ENCODE peak calls at places on chromosomes 5 and 9, in nine cellular contexts. One of them, this sample, is unnamed.

GRCh38 chr5:40834391-40834848 is 602 bp downstream of the RPL37 start:
- DNase-seq in A549: no peak
- DNase-seq in cardiac muscle cell: peak; percentile 45
- DNase-seq in activated effector memory CD4-positive, alpha-beta T cell treated with Interleukin-2 at 50 U/mL for 16 hours: peak; percentile 24
- DNase-seq in mammary epithelial cell: no peak
- DNase-seq in ELR: peak; percentile 33
- DNase-seq in keratinocyte: no peak
- DNase-seq in HuH-7.5: no peak
- DNase-seq in T-helper 1 cell: peak; percentile 22
- DNase-seq in this sample: no peak

GRCh38 chr5:65481171-65481575 is 547 bp downstream of the ADAMTS6 start:
- DNase-seq in A549: no peak
- DNase-seq in cardiac muscle cell: peak; percentile 20
- DNase-seq in ELR: peak; percentile 39
- DNase-seq in T-helper 1 cell: no peak
- DNase-seq in keratinocyte: no peak
- DNase-seq in HuH-7.5: no peak
- DNase-seq in mammary epithelial cell: no peak
- DNase-seq in activated effector memory CD4-positive, alpha-beta T cell treated with Interleukin-2 at 50 U/mL for 16 hours: no peak
- DNase-seq in this sample: no peak

GRCh38 chr9:36341936-36342577 is 58.0 kb downstream of the RNF38 start:
- DNase-seq in keratinocyte: no peak
- DNase-seq in A549: no peak
- DNase-seq in T-helper 1 cell: no peak
- DNase-seq in HuH-7.5: no peak
- DNase-seq in activated effector memory CD4-positive, alpha-beta T cell treated with Interleukin-2 at 50 U/mL for 16 hours: no peak
- DNase-seq in ELR: no peak
- DNase-seq in cardiac muscle cell: no peak
- DNase-seq in mammary epithelial cell: no peak
- DNase-seq in this sample: no peak

GRCh38 chr9:7979591-7979990 is 180.0 kb upstream of the DMAC1 start:
- DNase-seq in T-helper 1 cell: no peak
- DNase-seq in A549: no peak
- DNase-seq in keratinocyte: no peak
- DNase-seq in HuH-7.5: no peak
- DNase-seq in mammary epithelial cell: no peak
- DNase-seq in cardiac muscle cell: no peak
- DNase-seq in activated effector memory CD4-positive, alpha-beta T cell treated with Interleukin-2 at 50 U/mL for 16 hours: no peak
- DNase-seq in ELR: no peak
- DNase-seq in this sample: no peak

GRCh38 chr9:26159575-26160392 is 481.5 kb upstream of the TUSC1 start:
- DNase-seq in HuH-7.5: no peak
- DNase-seq in activated effector memory CD4-positive, alpha-beta T cell treated with Interleukin-2 at 50 U/mL for 16 hours: no peak
- DNase-seq in mammary epithelial cell: no peak
- DNase-seq in cardiac muscle cell: no peak
- DNase-seq in A549: no peak
- DNase-seq in ELR: no peak
- DNase-seq in keratinocyte: no peak
- DNase-seq in T-helper 1 cell: no peak
- DNase-seq in this sample: no peak

GRCh38 chr5:68529581-68529980 is 314.0 kb downstream of the PIK3R1 start:
- DNase-seq in mammary epithelial cell: no peak
- DNase-seq in T-helper 1 cell: no peak
- DNase-seq in cardiac muscle cell: peak; percentile 39
- DNase-seq in HuH-7.5: no peak
- DNase-seq in ELR: peak; percentile 17
- DNase-seq in activated effector memory CD4-positive, alpha-beta T cell treated with Interleukin-2 at 50 U/mL for 16 hours: no peak
- DNase-seq in keratinocyte: no peak
- DNase-seq in A549: no peak
- DNase-seq in this sample: no peak

GRCh38 chr5:139251695-139252288 is 41.7 kb upstream of the MATR3 start:
- DNase-seq in T-helper 1 cell: no peak
- DNase-seq in mammary epithelial cell: no peak
- DNase-seq in cardiac muscle cell: peak; percentile 52
- DNase-seq in ELR: no peak
- DNase-seq in HuH-7.5: no peak
- DNase-seq in keratinocyte: no peak
- DNase-seq in A549: no peak
- DNase-seq in activated effector memory CD4-positive, alpha-beta T cell treated with Interleukin-2 at 50 U/mL for 16 hours: no peak
- DNase-seq in this sample: no peak

GRCh38 chr5:150263801-150264621 is 25.6 kb downstream of the CAMK2A start:
- DNase-seq in ELR: peak; percentile 94
- DNase-seq in keratinocyte: peak; percentile 98
- DNase-seq in cardiac muscle cell: peak; percentile 84
- DNase-seq in T-helper 1 cell: no peak
- DNase-seq in HuH-7.5: no peak
- DNase-seq in A549: peak; percentile 81
- DNase-seq in mammary epithelial cell: peak; percentile 98
- DNase-seq in activated effector memory CD4-positive, alpha-beta T cell treated with Interleukin-2 at 50 U/mL for 16 hours: no peak
- DNase-seq in this sample: no peak

GRCh38 chr9:35533398-35533797 is 43.5 kb downstream of the RUSC2 start:
- DNase-seq in activated effector memory CD4-positive, alpha-beta T cell treated with Interleukin-2 at 50 U/mL for 16 hours: no peak
- DNase-seq in cardiac muscle cell: peak; percentile 44
- DNase-seq in A549: no peak
- DNase-seq in HuH-7.5: no peak
- DNase-seq in keratinocyte: no peak
- DNase-seq in mammary epithelial cell: no peak
- DNase-seq in ELR: no peak
- DNase-seq in T-helper 1 cell: no peak
- DNase-seq in this sample: no peak

GRCh38 chr9:105331160-105331559 is 86.7 kb downstream of the SLC44A1 start:
- DNase-seq in ELR: no peak
- DNase-seq in HuH-7.5: no peak
- DNase-seq in A549: no peak
- DNase-seq in cardiac muscle cell: no peak
- DNase-seq in mammary epithelial cell: no peak
- DNase-seq in T-helper 1 cell: no peak
- DNase-seq in activated effector memory CD4-positive, alpha-beta T cell treated with Interleukin-2 at 50 U/mL for 16 hours: no peak
- DNase-seq in keratinocyte: no peak
- DNase-seq in this sample: no peak

GRCh38 chr5:133026664-133027153 is 360 bp upstream of the ZCCHC10 start:
- DNase-seq in A549: peak; percentile 48
- DNase-seq in mammary epithelial cell: no peak
- DNase-seq in T-helper 1 cell: no peak
- DNase-seq in activated effector memory CD4-positive, alpha-beta T cell treated with Interleukin-2 at 50 U/mL for 16 hours: no peak
- DNase-seq in HuH-7.5: no peak
- DNase-seq in keratinocyte: no peak
- DNase-seq in ELR: no peak
- DNase-seq in cardiac muscle cell: no peak
- DNase-seq in this sample: no peak

GRCh38 chr5:32445831-32446614 is 1.5 kb upstream of the ZFR start:
- DNase-seq in mammary epithelial cell: peak; percentile 65
- DNase-seq in A549: no peak
- DNase-seq in T-helper 1 cell: no peak
- DNase-seq in HuH-7.5: no peak
- DNase-seq in keratinocyte: no peak
- DNase-seq in activated effector memory CD4-positive, alpha-beta T cell treated with Interleukin-2 at 50 U/mL for 16 hours: no peak
- DNase-seq in ELR: no peak
- DNase-seq in cardiac muscle cell: no peak
- DNase-seq in this sample: no peak

GRCh38 chr9:97186493-97186892 is 121.0 kb upstream of the CCDC180 start:
- DNase-seq in A549: no peak
- DNase-seq in mammary epithelial cell: no peak
- DNase-seq in activated effector memory CD4-positive, alpha-beta T cell treated with Interleukin-2 at 50 U/mL for 16 hours: no peak
- DNase-seq in cardiac muscle cell: no peak
- DNase-seq in ELR: no peak
- DNase-seq in T-helper 1 cell: no peak
- DNase-seq in keratinocyte: no peak
- DNase-seq in HuH-7.5: no peak
- DNase-seq in this sample: no peak

GRCh38 chr5:168295574-168296201 is 4.2 kb downstream of the WWC1 start:
- DNase-seq in cardiac muscle cell: peak; percentile 87
- DNase-seq in mammary epithelial cell: peak; percentile 55
- DNase-seq in ELR: peak; percentile 71
- DNase-seq in HuH-7.5: peak; percentile 69
- DNase-seq in activated effector memory CD4-positive, alpha-beta T cell treated with Interleukin-2 at 50 U/mL for 16 hours: no peak
- DNase-seq in keratinocyte: no peak
- DNase-seq in T-helper 1 cell: no peak
- DNase-seq in A549: peak; percentile 90
- DNase-seq in this sample: peak; percentile 50

GRCh38 chr9:107447834-107448233 is 41.7 kb downstream of the KLF4 start:
- DNase-seq in T-helper 1 cell: no peak
- DNase-seq in cardiac muscle cell: no peak
- DNase-seq in ELR: no peak
- DNase-seq in A549: no peak
- DNase-seq in activated effector memory CD4-positive, alpha-beta T cell treated with Interleukin-2 at 50 U/mL for 16 hours: no peak
- DNase-seq in HuH-7.5: no peak
- DNase-seq in mammary epithelial cell: no peak
- DNase-seq in keratinocyte: no peak
- DNase-seq in this sample: no peak

GRCh38 chr9:133117271-133118178 is 3.5 kb downstream of the RALGDS start:
- DNase-seq in keratinocyte: no peak
- DNase-seq in mammary epithelial cell: no peak
- DNase-seq in A549: no peak
- DNase-seq in activated effector memory CD4-positive, alpha-beta T cell treated with Interleukin-2 at 50 U/mL for 16 hours: no peak
- DNase-seq in cardiac muscle cell: peak; percentile 51
- DNase-seq in ELR: no peak
- DNase-seq in HuH-7.5: no peak
- DNase-seq in T-helper 1 cell: no peak
- DNase-seq in this sample: no peak

GRCh38 chr5:35960328-35960727 is 21.9 kb upstream of the CAPSL start:
- DNase-seq in cardiac muscle cell: no peak
- DNase-seq in keratinocyte: no peak
- DNase-seq in T-helper 1 cell: no peak
- DNase-seq in A549: no peak
- DNase-seq in activated effector memory CD4-positive, alpha-beta T cell treated with Interleukin-2 at 50 U/mL for 16 hours: no peak
- DNase-seq in mammary epithelial cell: no peak
- DNase-seq in HuH-7.5: no peak
- DNase-seq in ELR: no peak
- DNase-seq in this sample: no peak

GRCh38 chr5:33794550-33795300 is 97.1 kb downstream of the ADAMTS12 start:
- DNase-seq in ELR: peak; percentile 76
- DNase-seq in A549: no peak
- DNase-seq in keratinocyte: no peak
- DNase-seq in HuH-7.5: no peak
- DNase-seq in cardiac muscle cell: peak; percentile 46
- DNase-seq in T-helper 1 cell: no peak
- DNase-seq in mammary epithelial cell: peak; percentile 25
- DNase-seq in activated effector memory CD4-positive, alpha-beta T cell treated with Interleukin-2 at 50 U/mL for 16 hours: no peak
- DNase-seq in this sample: no peak

GRCh38 chr5:62718368-62718767 is 139.7 kb downstream of the LRRC70 start:
- DNase-seq in ELR: peak; percentile 3
- DNase-seq in T-helper 1 cell: no peak
- DNase-seq in HuH-7.5: no peak
- DNase-seq in mammary epithelial cell: no peak
- DNase-seq in activated effector memory CD4-positive, alpha-beta T cell treated with Interleukin-2 at 50 U/mL for 16 hours: no peak
- DNase-seq in A549: no peak
- DNase-seq in cardiac muscle cell: no peak
- DNase-seq in keratinocyte: no peak
- DNase-seq in this sample: no peak

GRCh38 chr5:137624786-137625349 is 111.0 kb downstream of the KLHL3 start:
- DNase-seq in A549: no peak
- DNase-seq in ELR: no peak
- DNase-seq in HuH-7.5: no peak
- DNase-seq in keratinocyte: no peak
- DNase-seq in T-helper 1 cell: no peak
- DNase-seq in cardiac muscle cell: no peak
- DNase-seq in mammary epithelial cell: no peak
- DNase-seq in activated effector memory CD4-positive, alpha-beta T cell treated with Interleukin-2 at 50 U/mL for 16 hours: no peak
- DNase-seq in this sample: no peak

GRCh38 chr9:114179516-114179915 is 24.2 kb downstream of the COL27A1 start:
- DNase-seq in mammary epithelial cell: no peak
- DNase-seq in HuH-7.5: no peak
- DNase-seq in cardiac muscle cell: no peak
- DNase-seq in A549: no peak
- DNase-seq in activated effector memory CD4-positive, alpha-beta T cell treated with Interleukin-2 at 50 U/mL for 16 hours: no peak
- DNase-seq in T-helper 1 cell: no peak
- DNase-seq in ELR: no peak
- DNase-seq in keratinocyte: no peak
- DNase-seq in this sample: no peak

GRCh38 chr9:86098793-86099694 is at the start of gene GOLM1:
- DNase-seq in activated effector memory CD4-positive, alpha-beta T cell treated with Interleukin-2 at 50 U/mL for 16 hours: no peak
- DNase-seq in A549: peak; percentile 56
- DNase-seq in T-helper 1 cell: no peak
- DNase-seq in cardiac muscle cell: peak; percentile 79
- DNase-seq in keratinocyte: no peak
- DNase-seq in ELR: peak; percentile 74
- DNase-seq in HuH-7.5: peak; percentile 58
- DNase-seq in mammary epithelial cell: peak; percentile 57
- DNase-seq in this sample: peak; percentile 77

GRCh38 chr9:117656007-117656406 is 48.2 kb upstream of the TLR4 start:
- DNase-seq in T-helper 1 cell: no peak
- DNase-seq in HuH-7.5: no peak
- DNase-seq in activated effector memory CD4-positive, alpha-beta T cell treated with Interleukin-2 at 50 U/mL for 16 hours: no peak
- DNase-seq in cardiac muscle cell: no peak
- DNase-seq in keratinocyte: no peak
- DNase-seq in A549: no peak
- DNase-seq in ELR: no peak
- DNase-seq in mammary epithelial cell: no peak
- DNase-seq in this sample: no peak

GRCh38 chr9:136093995-136094881 is 851 bp downstream of the NACC2 start:
- DNase-seq in A549: peak; percentile 90
- DNase-seq in activated effector memory CD4-positive, alpha-beta T cell treated with Interleukin-2 at 50 U/mL for 16 hours: peak; percentile 36
- DNase-seq in T-helper 1 cell: no peak
- DNase-seq in keratinocyte: no peak
- DNase-seq in mammary epithelial cell: peak; percentile 62
- DNase-seq in cardiac muscle cell: peak; percentile 72
- DNase-seq in HuH-7.5: peak; percentile 97
- DNase-seq in ELR: peak; percentile 72
- DNase-seq in this sample: peak; percentile 56

GRCh38 chr9:37341704-37342103 is 80.8 kb upstream of the GRHPR start:
- DNase-seq in cardiac muscle cell: no peak
- DNase-seq in mammary epithelial cell: no peak
- DNase-seq in HuH-7.5: no peak
- DNase-seq in activated effector memory CD4-positive, alpha-beta T cell treated with Interleukin-2 at 50 U/mL for 16 hours: no peak
- DNase-seq in A549: no peak
- DNase-seq in keratinocyte: no peak
- DNase-seq in ELR: no peak
- DNase-seq in T-helper 1 cell: no peak
- DNase-seq in this sample: no peak

GRCh38 chr9:125513634-125514413 is 193.2 kb downstream of the MAPKAP1 start:
- DNase-seq in activated effector memory CD4-positive, alpha-beta T cell treated with Interleukin-2 at 50 U/mL for 16 hours: no peak
- DNase-seq in keratinocyte: no peak
- DNase-seq in HuH-7.5: no peak
- DNase-seq in mammary epithelial cell: peak; percentile 91
- DNase-seq in ELR: peak; percentile 89
- DNase-seq in A549: peak; percentile 72
- DNase-seq in T-helper 1 cell: no peak
- DNase-seq in cardiac muscle cell: peak; percentile 68
- DNase-seq in this sample: no peak

GRCh38 chr5:174234388-174234787 is 188.9 kb downstream of the NSG2 start:
- DNase-seq in T-helper 1 cell: no peak
- DNase-seq in keratinocyte: no peak
- DNase-seq in activated effector memory CD4-positive, alpha-beta T cell treated with Interleukin-2 at 50 U/mL for 16 hours: no peak
- DNase-seq in mammary epithelial cell: no peak
- DNase-seq in cardiac muscle cell: no peak
- DNase-seq in A549: no peak
- DNase-seq in ELR: no peak
- DNase-seq in HuH-7.5: no peak
- DNase-seq in this sample: no peak

GRCh38 chr9:101468116-101468515 is 32.5 kb upstream of the ALDOB start:
- DNase-seq in keratinocyte: no peak
- DNase-seq in mammary epithelial cell: no peak
- DNase-seq in T-helper 1 cell: no peak
- DNase-seq in A549: no peak
- DNase-seq in cardiac muscle cell: no peak
- DNase-seq in HuH-7.5: no peak
- DNase-seq in activated effector memory CD4-positive, alpha-beta T cell treated with Interleukin-2 at 50 U/mL for 16 hours: no peak
- DNase-seq in ELR: no peak
- DNase-seq in this sample: no peak